ENCODE peak calls at places on chromosomes 7 and 10, in six cellular contexts. One of them, this sample, is unnamed. For H3K4me1, the result is how much of the 10 kb centered on the place peaks cover.

GRCh38 chr7:158814637-158815036 is 14.7 kb downstream of the ESYT2 start:
- DNase-seq in HepG2: no peak
- DNase-seq in HCT116: no peak
- DNase-seq in GM12878: no peak
- DNase-seq in SK-N-SH: no peak
- DNase-seq in K562: no peak
- DNase-seq in this sample: no peak

GRCh38 chr7:101422361-101423195 is 59.9 kb downstream of the COL26A1 start:
- DNase-seq in K562: no peak
- DNase-seq in SK-N-SH: no peak
- DNase-seq in HepG2: no peak
- DNase-seq in GM12878: no peak
- DNase-seq in HCT116: no peak
- DNase-seq in this sample: no peak

GRCh38 chr7:56537952-56538351 is 421.7 kb upstream of the NUPR2 start:
- DNase-seq in SK-N-SH: peak
- DNase-seq in K562: no peak
- DNase-seq in GM12878: no peak
- DNase-seq in HCT116: no peak
- DNase-seq in HepG2: no peak
- DNase-seq in this sample: no peak

GRCh38 chr10:31490858-31491504 is 172.0 kb downstream of the ZEB1 start:
- DNase-seq in HepG2: peak
- DNase-seq in K562: peak
- DNase-seq in HCT116: peak
- DNase-seq in GM12878: peak
- DNase-seq in SK-N-SH: no peak
- DNase-seq in this sample: peak

GRCh38 chr10:3056280-3057037 is 10.9 kb upstream of the PFKP start:
- DNase-seq in SK-N-SH: no peak
- DNase-seq in GM12878: no peak
- DNase-seq in K562: no peak
- DNase-seq in HCT116: no peak
- DNase-seq in HepG2: no peak
- DNase-seq in this sample: no peak

GRCh38 chr7:24963218-24963617 is 16.8 kb downstream of the OSBPL3 start:
- DNase-seq in GM12878: peak
- DNase-seq in SK-N-SH: no peak
- DNase-seq in HepG2: no peak
- DNase-seq in K562: no peak
- DNase-seq in HCT116: no peak
- DNase-seq in this sample: no peak

GRCh38 chr7:130887182-130888016 is 153.4 kb upstream of the KLF14 start:
- DNase-seq in GM12878: no peak
- DNase-seq in HepG2: peak
- DNase-seq in SK-N-SH: no peak
- DNase-seq in HCT116: peak
- DNase-seq in K562: no peak
- DNase-seq in this sample: peak

GRCh38 chr7:23482686-23483085 is 12.4 kb upstream of the IGF2BP3 start:
- DNase-seq in HepG2: no peak
- DNase-seq in HCT116: no peak
- DNase-seq in SK-N-SH: no peak
- DNase-seq in GM12878: no peak
- DNase-seq in K562: no peak
- DNase-seq in this sample: no peak

GRCh38 chr7:93048136-93048930 is 69.4 kb downstream of the SAMD9 start:
- DNase-seq in SK-N-SH: no peak
- DNase-seq in HepG2: no peak
- DNase-seq in HCT116: no peak
- DNase-seq in GM12878: no peak
- DNase-seq in K562: no peak
- DNase-seq in this sample: no peak

GRCh38 chr7:101743995-101744360 is 73.4 kb upstream of the CUX1 start:
- DNase-seq in SK-N-SH: no peak
- DNase-seq in K562: peak
- DNase-seq in HCT116: no peak
- DNase-seq in GM12878: no peak
- DNase-seq in HepG2: no peak
- DNase-seq in this sample: no peak

GRCh38 chr7:48312151-48312550 is 140.9 kb downstream of the ABCA13 start:
- DNase-seq in SK-N-SH: no peak
- DNase-seq in K562: no peak
- DNase-seq in HCT116: no peak
- DNase-seq in HepG2: no peak
- DNase-seq in GM12878: no peak
- DNase-seq in this sample: no peak

GRCh38 chr7:47371733-47372368 is 210.1 kb downstream of the TNS3 start:
- DNase-seq in K562: peak
- DNase-seq in SK-N-SH: peak
- DNase-seq in HCT116: no peak
- DNase-seq in GM12878: no peak
- DNase-seq in HepG2: no peak
- DNase-seq in this sample: no peak

GRCh38 chr10:26025500-26025899 is 91.5 kb downstream of the MYO3A start:
- DNase-seq in K562: no peak
- DNase-seq in HCT116: no peak
- DNase-seq in GM12878: no peak
- DNase-seq in HepG2: no peak
- DNase-seq in SK-N-SH: no peak
- DNase-seq in this sample: no peak

GRCh38 chr10:22750131-22750530 is 35.8 kb upstream of the PIP4K2A start:
- DNase-seq in HepG2: no peak
- DNase-seq in GM12878: no peak
- DNase-seq in HCT116: no peak
- DNase-seq in SK-N-SH: no peak
- DNase-seq in K562: no peak
- DNase-seq in this sample: no peak

GRCh38 chr7:2657920-2658671 is 26.3 kb downstream of the TTYH3 start:
- DNase-seq in SK-N-SH: no peak
- DNase-seq in HCT116: no peak
- DNase-seq in K562: no peak
- DNase-seq in GM12878: no peak
- DNase-seq in HepG2: no peak
- DNase-seq in this sample: no peak

GRCh38 chr7:90312745-90313144 is 8.4 kb downstream of the FAM237B start:
- DNase-seq in HCT116: no peak
- DNase-seq in SK-N-SH: no peak
- DNase-seq in HepG2: peak
- DNase-seq in K562: peak
- DNase-seq in GM12878: no peak
- DNase-seq in this sample: no peak

GRCh38 chr7:20798081-20798693 is 11.5 kb upstream of the SP8 start:
- DNase-seq in GM12878: no peak
- DNase-seq in K562: peak
- DNase-seq in HCT116: peak
- DNase-seq in SK-N-SH: peak
- DNase-seq in HepG2: no peak
- DNase-seq in this sample: no peak

GRCh38 chr7:140667476-140667875 is 5.3 kb upstream of the ADCK2 start:
- DNase-seq in HepG2: no peak
- DNase-seq in K562: no peak
- DNase-seq in HCT116: no peak
- DNase-seq in GM12878: no peak
- DNase-seq in SK-N-SH: no peak
- DNase-seq in this sample: no peak

GRCh38 chr10:58642283-58642682 is 129.6 kb downstream of the BICC1 start:
- DNase-seq in HepG2: no peak
- DNase-seq in HCT116: no peak
- DNase-seq in K562: no peak
- DNase-seq in SK-N-SH: no peak
- DNase-seq in GM12878: no peak
- DNase-seq in this sample: no peak

GRCh38 chr10:47207280-47207613 is 92.8 kb upstream of the GDF10 start:
- DNase-seq in HepG2: peak
- DNase-seq in SK-N-SH: no peak
- DNase-seq in GM12878: no peak
- DNase-seq in HCT116: no peak
- DNase-seq in K562: no peak
- DNase-seq in this sample: no peak

GRCh38 chr10:49387029-49387428 is 8.9 kb downstream of the DRGX start:
- DNase-seq in SK-N-SH: no peak
- DNase-seq in GM12878: no peak
- DNase-seq in HepG2: no peak
- DNase-seq in HCT116: no peak
- DNase-seq in K562: no peak
- DNase-seq in this sample: no peak

GRCh38 chr10:10891437-10891836 is 126.2 kb upstream of the CELF2 start:
- DNase-seq in K562: no peak
- DNase-seq in HepG2: no peak
- DNase-seq in GM12878: no peak
- DNase-seq in HCT116: no peak
- DNase-seq in SK-N-SH: no peak
- DNase-seq in this sample: no peak

GRCh38 chr10:89294840-89295239 is 7.0 kb upstream of the IFIT2 start:
- DNase-seq in HCT116: no peak
- DNase-seq in K562: no peak
- DNase-seq in HepG2: no peak
- DNase-seq in GM12878: no peak
- DNase-seq in SK-N-SH: no peak
- DNase-seq in this sample: no peak

GRCh38 chr10:124306922-124307371 is 111.8 kb downstream of the OAT start:
- DNase-seq in HCT116: no peak
- DNase-seq in K562: no peak
- DNase-seq in HepG2: no peak
- DNase-seq in SK-N-SH: no peak
- DNase-seq in GM12878: no peak
- DNase-seq in this sample: no peak

GRCh38 chr7:87347682-87348081 is 2.2 kb downstream of the CROT start:
- DNase-seq in K562: no peak
- DNase-seq in GM12878: no peak
- DNase-seq in SK-N-SH: no peak
- DNase-seq in HepG2: no peak
- DNase-seq in HCT116: no peak
- DNase-seq in this sample: no peak

GRCh38 chr7:115707684-115708341 is 322.8 kb downstream of the TFEC start:
- DNase-seq in HepG2: no peak
- DNase-seq in K562: no peak
- DNase-seq in SK-N-SH: no peak
- DNase-seq in HCT116: no peak
- DNase-seq in GM12878: no peak
- DNase-seq in this sample: no peak

GRCh38 chr10:123429631-123430257 is 236.4 kb upstream of the GPR26 start:
- DNase-seq in SK-N-SH: peak
- DNase-seq in HepG2: no peak
- DNase-seq in GM12878: no peak
- DNase-seq in K562: peak
- DNase-seq in HCT116: no peak
- DNase-seq in this sample: no peak

GRCh38 chr10:127908106-127908957 is 1.4 kb downstream of the PTPRE start:
- DNase-seq in HepG2: peak
- DNase-seq in HCT116: peak
- DNase-seq in K562: no peak
- DNase-seq in SK-N-SH: no peak
- DNase-seq in GM12878: no peak
- DNase-seq in this sample: no peak
- H3K4me1 ChIP-seq in HepG2: under half
- H3K4me1 ChIP-seq in HCT116: under half
- H3K4me1 ChIP-seq in K562: under half
- H3K4me1 ChIP-seq in SK-N-SH: under half
- H3K4me1 ChIP-seq in GM12878: under half
- H3K4me1 ChIP-seq in this sample: under half

GRCh38 chr10:87860156-87860795 is 3.1 kb downstream of the KLLN start:
- DNase-seq in GM12878: peak
- DNase-seq in SK-N-SH: peak
- DNase-seq in HepG2: peak
- DNase-seq in K562: peak
- DNase-seq in HCT116: no peak
- DNase-seq in this sample: peak
- TF ChIP-seq SIN3A in GM12878: no peak
- TF ChIP-seq SIN3A in SK-N-SH: no peak
- TF ChIP-seq SIN3A in HepG2: no peak
- TF ChIP-seq SIN3A in K562: no peak
- TF ChIP-seq SIN3A in HCT116: no peak
- TF ChIP-seq SIN3A in this sample: no peak

GRCh38 chr10:77925795-77926565 is 575 bp downstream of the DLG5 start:
- DNase-seq in SK-N-SH: peak
- DNase-seq in K562: peak
- DNase-seq in GM12878: no peak
- DNase-seq in HepG2: no peak
- DNase-seq in HCT116: no peak
- DNase-seq in this sample: no peak
- TF ChIP-seq REST in SK-N-SH: no peak
- TF ChIP-seq REST in K562: no peak
- TF ChIP-seq REST in GM12878: no peak
- TF ChIP-seq REST in HepG2: no peak
- TF ChIP-seq REST in HCT116: no peak
- TF ChIP-seq REST in this sample: no peak

GRCh38 chr10:60916025-60916424 is 28.0 kb downstream of the RHOBTB1 start:
- DNase-seq in HCT116: no peak
- DNase-seq in HepG2: no peak
- DNase-seq in K562: peak
- DNase-seq in GM12878: no peak
- DNase-seq in SK-N-SH: no peak
- DNase-seq in this sample: no peak

GRCh38 chr10:60919551-60919950 is 24.4 kb downstream of the RHOBTB1 start:
- DNase-seq in HCT116: no peak
- DNase-seq in K562: no peak
- DNase-seq in HepG2: no peak
- DNase-seq in GM12878: no peak
- DNase-seq in SK-N-SH: no peak
- DNase-seq in this sample: no peak

GRCh38 chr10:60914676-60915075 is 29.3 kb downstream of the RHOBTB1 start:
- DNase-seq in GM12878: no peak
- DNase-seq in K562: no peak
- DNase-seq in SK-N-SH: no peak
- DNase-seq in HepG2: no peak
- DNase-seq in HCT116: no peak
- DNase-seq in this sample: no peak

GRCh38 chr10:60920479-60920878 is 23.5 kb downstream of the RHOBTB1 start:
- DNase-seq in HepG2: no peak
- DNase-seq in SK-N-SH: no peak
- DNase-seq in K562: no peak
- DNase-seq in GM12878: no peak
- DNase-seq in HCT116: no peak
- DNase-seq in this sample: no peak

GRCh38 chr10:60917331-60918280 is 26.4 kb downstream of the RHOBTB1 start:
- DNase-seq in SK-N-SH: no peak
- DNase-seq in GM12878: no peak
- DNase-seq in HepG2: no peak
- DNase-seq in HCT116: no peak
- DNase-seq in K562: no peak
- DNase-seq in this sample: no peak
- H3K4me1 ChIP-seq in SK-N-SH: under half
- H3K4me1 ChIP-seq in GM12878: under half
- H3K4me1 ChIP-seq in HepG2: under half
- H3K4me1 ChIP-seq in HCT116: under half
- H3K4me1 ChIP-seq in K562: under half
- H3K4me1 ChIP-seq in this sample: under half

GRCh38 chr10:104966563-104967280 is 325.6 kb downstream of the SORCS3 start:
- DNase-seq in GM12878: no peak
- DNase-seq in HepG2: no peak
- DNase-seq in HCT116: no peak
- DNase-seq in SK-N-SH: peak
- DNase-seq in K562: no peak
- DNase-seq in this sample: no peak
- TF ChIP-seq SIN3A in GM12878: no peak
- TF ChIP-seq SIN3A in HepG2: no peak
- TF ChIP-seq SIN3A in HCT116: no peak
- TF ChIP-seq SIN3A in SK-N-SH: no peak
- TF ChIP-seq SIN3A in K562: no peak
- TF ChIP-seq SIN3A in this sample: no peak